ENCODE peak calls at places on chromosomes 12 and 14, in ten cellular contexts. E is gastrocnemius medialis; I is NCI-H774; G is T-helper 2 cell treated with Interferon-gamma antibody and Interleukin-4, amounts not matched to agents 5 μg/mL and 100 μg/mL, for 36 hours; H is caudate nucleus; Q is left lung; Y is head of caudate nucleus; O is uterus; U is HEK293T; J is HCEC 1CT. P is an unnamed sample.
A peak's percentile ranks its signal among the peaks of the same experiment; 100 is the strongest.

GRCh38 chr12:127052491-127053232 is 1214.3 kb upstream of the TMEM132C start:
- DNase-seq in H (no peak), I (no peak), G (no peak), Q (no peak), O (no peak), J (peak; percentile 60), U (no peak), E (no peak), Y (no peak), P (no peak)

GRCh38 chr14:66804141-66804540 is 296.2 kb downstream of the GPHN start:
- DNase-seq in O (no peak), U (no peak), H (no peak), I (no peak), G (no peak), E (no peak), J (no peak), Q (no peak), Y (no peak), P (no peak)

GRCh38 chr12:7021956-7022355 is 3.7 kb upstream of the LPCAT3 start:
- DNase-seq in Y (no peak), G (no peak), E (no peak), U (no peak), J (no peak), I (no peak), O (no peak), H (no peak), Q (no peak), P (no peak)

GRCh38 chr12:107436376-107436775 is 249.2 kb upstream of the PWP1 start:
- DNase-seq in O (no peak), U (no peak), J (no peak), Q (no peak), H (no peak), I (no peak), G (no peak), E (no peak), Y (no peak), P (no peak)

GRCh38 chr12:108126212-108126611 is 2.9 kb upstream of the WSCD2 start:
- DNase-seq in J (no peak), Y (no peak), O (no peak), U (no peak), E (no peak), I (no peak), H (no peak), Q (no peak), G (no peak), P (no peak)

GRCh38 chr14:104220225-104221070 is 82.1 kb downstream of the KIF26A start:
- DNase-seq in H (no peak), Q (peak; percentile 76), E (no peak), O (no peak), I (no peak), U (no peak), J (no peak), Y (no peak), G (no peak), P (no peak)

GRCh38 chr12:50708619-50709018 is 55.3 kb upstream of the ATF1 start:
- DNase-seq in Y (no peak), E (no peak), Q (no peak), J (no peak), U (no peak), H (no peak), I (no peak), G (no peak), O (no peak), P (no peak)

GRCh38 chr14:102316048-102316745 is 3.3 kb upstream of the ZNF839 start:
- DNase-seq in U (no peak), E (no peak), H (no peak), J (peak; percentile 57), Q (no peak), G (peak; percentile 39), O (peak; percentile 39), I (peak; percentile 25), Y (no peak), P (peak; percentile 51)

GRCh38 chr12:78560633-78561032 is 303.9 kb upstream of the SYT1 start:
- DNase-seq in Q (no peak), I (no peak), O (no peak), E (no peak), U (no peak), J (no peak), G (no peak), H (no peak), Y (no peak), P (no peak)

GRCh38 chr12:14408208-14408607 is 42.7 kb downstream of the ATF7IP start:
- DNase-seq in I (no peak), Q (no peak), H (no peak), O (no peak), Y (no peak), U (no peak), G (no peak), J (peak; percentile 22), E (no peak), P (peak; percentile 11)

GRCh38 chr12:54689984-54690383 is 41.8 kb upstream of the DCD start:
- DNase-seq in H (no peak), E (no peak), I (no peak), U (peak; percentile 22), G (no peak), Y (no peak), Q (no peak), J (peak; percentile 13), O (no peak), P (no peak)